ENCODE peak calls at places on chromosome 17, in nine cellular contexts. U, A, I, F, G, K, S, R and Z are unnamed samples.

GRCh38 chr17:8149419-8150193 is 2.6 kb downstream of the PER1 start:
- DNase-seq in G (no peak), R (no peak), F (no peak), K (peak; percentile 0), I (no peak), U (no peak), S (peak; percentile 76), A (no peak), Z (no peak)

GRCh38 chr17:10349403-10349802 is 23.4 kb downstream of the MYH13 start:
- DNase-seq in U (no peak), A (no peak), S (no peak), K (peak; percentile 1), F (no peak), G (peak; percentile 8), R (no peak), I (no peak), Z (no peak)

GRCh38 chr17:82372063-82372590 is 562 bp downstream of the UTS2R start:
- DNase-seq in F (no peak), U (no peak), S (no peak), R (no peak), A (no peak), I (no peak), G (no peak), K (no peak), Z (no peak)

GRCh38 chr17:18038149-18038850 is 668 bp downstream of the ATPAF2 start:
- DNase-seq in G (peak; percentile 36), S (no peak), K (peak; percentile 65), U (no peak), I (no peak), F (peak; percentile 45), R (no peak), A (no peak), Z (no peak)

GRCh38 chr17:8629371-8630226 is 926 bp downstream of the MYH10 start:
- DNase-seq in R (peak; percentile 20), A (peak; percentile 15), K (peak; percentile 10), S (no peak), U (peak; percentile 32), F (peak; percentile 45), G (peak; percentile 24), I (peak; percentile 45), Z (peak; percentile 67)

GRCh38 chr17:74455025-74455585 is 11.3 kb upstream of the CD300A start:
- DNase-seq in R (no peak), K (peak; percentile 30), A (no peak), S (no peak), U (peak; percentile 70), I (no peak), G (no peak), F (no peak), Z (no peak)

GRCh38 chr17:50134206-50135110 is 4.5 kb upstream of the SAMD14 start:
- DNase-seq in G (no peak), I (no peak), R (no peak), F (no peak), U (no peak), S (no peak), K (no peak), A (no peak), Z (no peak)

GRCh38 chr17:56700919-56701420 is 107.5 kb downstream of the NOG start:
- DNase-seq in F (no peak), K (no peak), I (no peak), S (no peak), U (no peak), R (no peak), G (no peak), A (no peak), Z (no peak)

GRCh38 chr17:42034059-42034458 is 14.2 kb downstream of the NKIRAS2 start:
- DNase-seq in U (no peak), S (no peak), I (no peak), A (no peak), F (no peak), G (no peak), K (no peak), R (no peak), Z (no peak)

GRCh38 chr17:59372138-59372751 is 40.8 kb downstream of the YPEL2 start:
- DNase-seq in R (no peak), I (no peak), A (no peak), S (peak; percentile 87), F (no peak), U (peak; percentile 79), K (peak; percentile 56), G (no peak), Z (no peak)

GRCh38 chr17:34658796-34659195 is 79.4 kb downstream of the TMEM132E start:
- DNase-seq in K (no peak), F (no peak), R (no peak), G (no peak), S (no peak), A (no peak), U (no peak), I (no peak), Z (no peak)

GRCh38 chr17:8062807-8063483 is 24.1 kb downstream of the ALOX15B start:
- DNase-seq in R (no peak), I (no peak), S (no peak), K (no peak), U (no peak), F (no peak), A (no peak), G (no peak), Z (no peak)

GRCh38 chr17:49779730-49780220 is 8.7 kb upstream of the KAT7 start:
- DNase-seq in F (peak; percentile 14), U (peak; percentile 29), A (peak; percentile 31), K (peak; percentile 41), I (no peak), R (no peak), G (no peak), S (no peak), Z (no peak)

GRCh38 chr17:9285602-9286001 is 264.3 kb downstream of the NTN1 start:
- DNase-seq in I (no peak), G (no peak), S (no peak), K (no peak), A (no peak), R (no peak), F (no peak), U (no peak), Z (no peak)

GRCh38 chr17:65190467-65191095 is 53.4 kb downstream of the RGS9 start:
- DNase-seq in A (no peak), I (no peak), F (no peak), S (no peak), U (no peak), R (no peak), G (no peak), K (no peak), Z (no peak)

GRCh38 chr17:6640536-6641373 is at the start of the genes KIAA0753 and TXNDC17:
- DNase-seq in F (peak; percentile 97), A (peak; percentile 87), K (peak; percentile 83), R (peak; percentile 90), S (peak; percentile 94), G (peak; percentile 97), U (peak; percentile 94), I (peak; percentile 81), Z (peak; percentile 95)

GRCh38 chr17:78079253-78079652 is 49.3 kb downstream of the TMC6 start:
- DNase-seq in S (no peak), A (no peak), U (no peak), R (no peak), F (no peak), K (no peak), I (no peak), G (no peak), Z (no peak)

GRCh38 chr17:81822996-81823799 is 9.9 kb downstream of the MCRIP1 start:
- DNase-seq in F (no peak), A (no peak), K (no peak), G (no peak), S (no peak), I (no peak), U (no peak), R (no peak), Z (no peak)

GRCh38 chr17:72092710-72093322 is 28.0 kb upstream of the SOX9 start:
- DNase-seq in A (no peak), S (no peak), K (no peak), R (no peak), I (no peak), G (no peak), U (no peak), F (no peak), Z (no peak)

GRCh38 chr17:75260679-75261335 is 599 bp downstream of the GGA3 start:
- DNase-seq in A (no peak), R (peak; percentile 48), I (no peak), G (no peak), F (no peak), S (no peak), K (peak; percentile 30), U (no peak), Z (no peak)

GRCh38 chr17:28684963-28685362 is 23.0 kb downstream of the SUPT6H start:
- DNase-seq in G (no peak), U (peak; percentile 52), A (peak; percentile 50), S (no peak), R (no peak), I (peak; percentile 47), F (no peak), K (no peak), Z (no peak)

GRCh38 chr17:74737299-74738050 is 419 bp downstream of the RAB37 start:
- DNase-seq in A (peak; percentile 37), F (peak; percentile 61), K (peak; percentile 65), S (no peak), U (no peak), G (peak; percentile 58), R (no peak), I (peak; percentile 30), Z (no peak)

GRCh38 chr17:70239391-70239826 is 70.1 kb downstream of the KCNJ2 start:
- DNase-seq in F (no peak), A (no peak), I (no peak), S (no peak), U (no peak), G (no peak), R (no peak), K (no peak), Z (no peak)

GRCh38 chr17:62898239-62898864 is 67.7 kb upstream of the TANC2 start:
- DNase-seq in F (no peak), R (no peak), U (no peak), S (no peak), A (no peak), G (no peak), K (no peak), I (no peak), Z (no peak)

GRCh38 chr17:9355841-9356240 is 219.8 kb downstream of the STX8 start:
- DNase-seq in R (no peak), A (no peak), S (no peak), K (no peak), U (no peak), F (no peak), I (no peak), G (no peak), Z (no peak)

GRCh38 chr17:48551601-48552452 is 6.9 kb upstream of the HOXB2 start:
- DNase-seq in S (no peak), I (no peak), R (no peak), A (peak; percentile 73), F (no peak), U (no peak), K (no peak), G (no peak), Z (no peak)

GRCh38 chr17:48131216-48131824 is 23.8 kb downstream of the SNX11 start:
- DNase-seq in K (peak; percentile 82), S (no peak), U (peak; percentile 77), F (peak; percentile 69), I (peak; percentile 42), A (peak; percentile 73), G (peak; percentile 61), R (peak; percentile 31), Z (peak; percentile 65)

GRCh38 chr17:16215965-16216316 is 607 bp upstream of the NCOR1 start:
- DNase-seq in G (no peak), K (peak; percentile 53), U (peak; percentile 72), R (peak; percentile 25), I (no peak), A (peak; percentile 34), S (no peak), F (no peak), Z (no peak)